ENCODE peak calls at places on chromosomes 12 and 14, in four cellular contexts. X is GM12878, S is HCT116, P is GM23338. Y is an unnamed sample. For H3K27me3, the result is how much of the 10 kb centered on the place peaks cover.

GRCh38 chr12:52279683-52280318 is 5.4 kb downstream of the KRT86 start:
- DNase-seq in X (no peak), S (no peak), P (no peak), Y (no peak)

GRCh38 chr14:88333036-88333435 is 10.0 kb upstream of the KCNK10 start:
- DNase-seq in X (no peak), S (no peak), P (peak), Y (no peak)

GRCh38 chr12:121128908-121129704 is 3.6 kb upstream of the P2RX7 start:
- DNase-seq in X (peak), S (no peak), P (peak), Y (no peak)

GRCh38 chr14:26598672-26599131 is 869 bp upstream of the NOVA1 start:
- DNase-seq in X (no peak), S (no peak), P (no peak), Y (no peak)

GRCh38 chr12:15794836-15795235 is 5.6 kb upstream of the EPS8 start:
- DNase-seq in X (no peak), S (no peak), P (no peak), Y (no peak)

GRCh38 chr12:107091381-107091780 is 2.0 kb downstream of the CRY1 start:
- DNase-seq in X (no peak), S (no peak), P (no peak), Y (no peak)

GRCh38 chr14:52835122-52835903 is 43.9 kb upstream of the GNPNAT1 start:
- DNase-seq in X (no peak), S (peak), P (peak), Y (no peak)

GRCh38 chr14:91138511-91139359 is 24.9 kb downstream of the DGLUCY start:
- DNase-seq in X (no peak), S (no peak), P (peak), Y (no peak)

GRCh38 chr12:102426599-102427541 is 53.5 kb downstream of the IGF1 start:
- DNase-seq in X (no peak), S (no peak), P (no peak), Y (no peak)

GRCh38 chr14:94748667-94749347 is 21.1 kb downstream of the GSC start:
- DNase-seq in X (no peak), S (peak), P (peak), Y (peak)

GRCh38 chr12:19811922-19812321 is 372.6 kb downstream of the AEBP2 start:
- DNase-seq in X (no peak), S (no peak), P (no peak), Y (no peak)

GRCh38 chr12:111068281-111068680 is 147.9 kb upstream of the MYL2 start:
- DNase-seq in X (no peak), S (no peak), P (no peak), Y (no peak)

GRCh38 chr14:51449666-51450061 is 202.0 kb upstream of the FRMD6 start:
- DNase-seq in X (no peak), S (no peak), P (no peak), Y (no peak)

GRCh38 chr14:51448831-51449665 is 202.7 kb upstream of the FRMD6 start:
- DNase-seq in X (no peak), S (no peak), P (no peak), Y (no peak)

GRCh38 chr14:51453869-51454268 is 197.8 kb upstream of the FRMD6 start:
- DNase-seq in X (no peak), S (no peak), P (no peak), Y (no peak)

GRCh38 chr14:51454351-51454750 is 197.4 kb upstream of the FRMD6 start:
- DNase-seq in X (no peak), S (no peak), P (no peak), Y (no peak)

GRCh38 chr14:51451561-51451960 is 200.1 kb upstream of the FRMD6 start:
- DNase-seq in X (no peak), S (no peak), P (no peak), Y (no peak)
- TF ChIP-seq POLR2AphosphoS5 in X (no peak), S (no peak), P (no peak), Y (no peak)

DNA sequence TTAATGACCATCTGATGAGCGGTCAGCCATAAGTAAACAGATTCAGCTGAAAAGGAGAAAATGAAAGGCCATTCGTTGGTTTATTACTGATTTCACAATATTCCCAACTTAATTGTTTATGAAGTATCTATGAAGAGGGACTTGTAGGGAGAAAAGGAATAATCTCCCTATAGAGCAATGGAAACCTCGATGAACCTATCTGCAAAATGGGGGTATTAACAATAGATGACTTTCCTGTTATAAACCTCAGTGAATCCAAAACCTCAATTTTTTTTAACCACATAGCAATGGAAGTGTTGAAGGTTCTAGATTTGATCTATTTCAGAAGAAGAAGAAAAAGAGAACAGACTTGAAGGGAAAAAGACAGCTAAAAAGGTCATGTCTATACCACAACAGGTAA is 2.0 kb downstream of the WIF1 start:
- DNase-seq in X (no peak), S (no peak), P (no peak), Y (no peak)
- H3K27me3 ChIP-seq in X (under half), S (under half), P (under half), Y (under half)

DNA sequence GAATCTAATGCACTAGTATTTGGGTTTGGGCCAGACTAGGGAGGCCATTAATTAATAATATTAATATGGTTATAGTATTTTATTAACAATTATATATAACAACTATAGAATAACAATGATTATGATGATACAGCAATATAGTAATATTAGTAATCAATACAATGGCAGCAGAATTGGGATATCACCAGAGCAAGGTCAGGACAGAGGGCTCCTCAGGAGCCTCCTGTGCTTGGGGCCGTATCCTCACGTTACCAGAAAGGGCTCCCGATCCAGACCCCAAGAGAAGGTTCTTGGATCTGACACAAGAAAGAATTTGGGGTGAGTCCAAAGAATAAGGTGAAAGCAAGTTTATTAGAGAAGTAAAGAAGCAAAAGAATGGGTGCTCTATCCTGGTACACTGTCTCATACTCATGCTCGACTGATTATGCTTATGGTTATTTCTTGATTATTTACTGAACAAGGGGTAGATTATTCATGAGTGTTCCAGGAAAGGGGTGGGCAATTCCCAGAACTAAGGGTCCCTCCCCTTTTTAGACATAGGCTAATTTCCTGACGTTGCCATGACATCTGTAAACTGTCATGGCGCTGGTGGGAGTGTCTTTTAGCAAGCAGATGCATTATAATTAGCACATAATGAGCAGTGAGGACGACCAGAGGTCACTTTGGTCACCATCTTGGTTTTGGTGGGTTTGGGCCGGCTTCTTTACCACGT is 61.6 kb downstream of the RIN3 start:
- DNase-seq in X (no peak), S (no peak), P (no peak), Y (no peak)
- TF ChIP-seq POLR2AphosphoS5 in X (no peak), S (no peak), P (no peak), Y (no peak)

DNA sequence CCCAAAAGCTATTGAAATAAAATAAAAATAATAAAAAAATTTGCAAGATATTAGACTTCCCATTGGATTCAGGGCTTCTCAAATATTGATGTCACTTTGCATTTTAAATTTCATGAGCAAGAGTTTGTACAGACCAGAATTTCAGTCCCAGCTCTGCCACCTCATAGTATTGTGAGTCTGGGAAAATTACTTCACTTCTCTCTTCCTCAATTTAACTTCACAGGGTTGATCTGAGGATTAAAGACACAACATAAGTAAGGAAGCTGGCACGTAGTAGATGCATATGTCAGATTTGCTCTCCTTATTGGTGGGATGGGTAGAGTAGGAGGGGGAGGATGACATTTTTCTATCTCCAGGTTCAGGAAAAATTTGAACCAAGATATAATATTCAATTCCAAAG is 32.9 kb downstream of the COX8C start:
- DNase-seq in X (no peak), S (no peak), P (no peak), Y (no peak)
- H3K27me3 ChIP-seq in X (under half), S (under half), P (under half), Y (under half)

GRCh38 chr12:58888131-58888783 is 32.0 kb downstream of the LRIG3 start:
- DNase-seq in X (no peak), S (no peak), P (no peak), Y (no peak)
- TF ChIP-seq POLR2AphosphoS5 in X (no peak), S (no peak), P (no peak), Y (no peak)

GRCh38 chr12:64178122-64178521 is 44.0 kb downstream of the KICS2 start:
- DNase-seq in X (no peak), S (no peak), P (no peak), Y (no peak)

GRCh38 chr12:64175254-64175945 is 46.7 kb downstream of the KICS2 start:
- DNase-seq in X (no peak), S (no peak), P (peak), Y (no peak)

GRCh38 chr12:64180951-64181350 is 41.1 kb downstream of the KICS2 start:
- DNase-seq in X (no peak), S (peak), P (no peak), Y (peak)

GRCh38 chr12:64173456-64173855 is 48.6 kb downstream of the KICS2 start:
- DNase-seq in X (no peak), S (no peak), P (no peak), Y (no peak)

GRCh38 chr12:64177001-64177400 is 45.1 kb downstream of the KICS2 start:
- DNase-seq in X (no peak), S (no peak), P (no peak), Y (no peak)
- H3K27me3 ChIP-seq in X (under half), S (under half), P (under half), Y (under half)

DNA sequence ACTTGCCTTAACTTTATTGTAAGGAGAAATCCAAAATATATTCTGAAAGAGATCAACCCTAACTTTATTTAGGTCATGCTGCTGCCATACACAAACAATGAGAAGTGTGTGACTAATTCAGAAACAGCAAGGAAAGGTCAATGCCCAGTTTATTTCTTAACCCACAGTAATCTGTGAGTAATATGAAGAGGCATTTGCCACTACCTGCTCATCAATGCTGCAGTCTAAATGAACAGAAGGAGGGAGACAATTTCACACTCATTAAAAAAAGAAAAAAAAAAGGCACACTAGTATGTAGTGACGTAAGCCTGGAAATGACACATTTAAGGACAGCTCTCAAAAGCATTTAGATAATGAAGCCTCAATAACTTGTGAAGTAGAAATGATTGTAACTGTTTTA is 90.5 kb upstream of the FOXN3 start:
- DNase-seq in X (peak), S (peak), P (no peak), Y (peak)
- TF ChIP-seq POLR2AphosphoS5 in X (no peak), S (no peak), P (no peak), Y (no peak)

GRCh38 chr14:36570065-36570464 is 12.3 kb downstream of the NKX2-8 start:
- DNase-seq in X (no peak), S (no peak), P (no peak), Y (no peak)
- H3K27me3 ChIP-seq in X (under half), S (under half), P (under half), Y (under half)

DNA sequence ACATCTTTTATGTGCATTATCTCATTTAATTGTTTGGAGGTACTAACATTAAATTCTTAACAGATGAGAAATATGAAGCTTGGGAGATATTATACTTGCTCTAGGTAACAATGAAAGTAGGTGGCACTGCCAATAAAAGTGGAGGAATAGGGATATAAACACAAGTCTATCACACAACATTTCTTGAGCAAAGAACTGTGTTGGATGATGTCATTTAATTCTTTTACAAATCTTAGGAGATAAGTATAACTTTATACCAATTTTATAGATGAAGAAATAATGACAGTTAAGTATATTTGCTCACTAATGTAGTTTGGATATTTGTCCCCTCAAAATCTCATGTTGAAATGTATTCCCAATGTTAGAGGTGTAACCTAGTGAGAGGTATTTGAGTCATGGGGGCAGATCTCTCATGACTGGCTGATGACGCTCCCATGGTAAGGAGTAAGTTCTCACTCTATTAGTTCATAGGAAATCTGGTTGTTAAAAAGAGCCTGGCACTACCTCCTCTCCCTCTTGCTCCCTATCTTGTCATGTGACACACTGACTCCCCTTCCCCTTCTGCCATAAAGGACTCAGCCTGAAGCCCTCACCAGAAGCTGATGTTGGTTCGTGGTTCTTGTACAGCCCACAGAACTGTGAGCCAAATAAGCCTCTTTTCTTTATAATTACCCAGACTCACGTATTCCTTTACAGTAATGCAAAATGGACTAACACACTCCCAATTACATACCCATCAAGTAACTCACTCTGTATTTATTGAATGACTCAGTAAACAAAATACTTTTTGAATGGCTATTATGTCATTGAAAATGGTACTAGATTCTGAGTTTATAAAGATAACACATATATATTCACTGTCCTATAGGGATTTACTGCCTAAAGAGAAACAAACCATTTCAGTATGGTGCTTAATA is 146.8 kb upstream of the KITLG start:
- DNase-seq in X (no peak), S (no peak), P (no peak), Y (peak)
- TF ChIP-seq POLR2AphosphoS5 in X (no peak), S (no peak), P (no peak), Y (no peak)

GRCh38 chr14:70121521-70121920 is 67.2 kb downstream of the SLC8A3 start:
- DNase-seq in X (no peak), S (no peak), P (peak), Y (no peak)

GRCh38 chr14:70113211-70113610 is 75.5 kb downstream of the SLC8A3 start:
- DNase-seq in X (no peak), S (no peak), P (no peak), Y (no peak)

GRCh38 chr14:70116278-70116677 is 72.5 kb downstream of the SLC8A3 start:
- DNase-seq in X (no peak), S (no peak), P (no peak), Y (no peak)

GRCh38 chr14:70114621-70115156 is 74.1 kb downstream of the SLC8A3 start:
- DNase-seq in X (no peak), S (no peak), P (no peak), Y (no peak)

DNA sequence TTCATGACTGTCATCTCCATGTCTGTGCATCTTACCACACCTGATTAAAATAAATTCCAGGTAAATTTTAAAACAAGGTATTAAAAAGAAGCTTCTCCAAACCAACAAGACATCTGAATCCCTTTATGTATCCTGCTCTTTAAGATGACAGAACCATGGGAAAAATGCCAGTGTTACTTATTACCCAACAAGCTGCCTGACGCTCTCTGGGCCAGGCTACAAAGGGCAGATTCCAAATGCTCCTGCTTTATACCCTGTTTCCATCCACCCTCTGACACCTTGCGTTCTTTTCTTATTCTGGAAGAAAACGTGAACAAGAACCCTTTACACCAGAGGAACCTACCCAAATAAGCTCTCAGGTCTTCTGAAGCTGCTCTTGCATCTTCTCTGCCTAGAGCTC is 70.7 kb downstream of the SLC8A3 start:
- DNase-seq in X (no peak), S (no peak), P (no peak), Y (no peak)
- H3K27me3 ChIP-seq in X (under half), S (half or more), P (under half), Y (under half)